ENCODE peak calls at places on chromosomes 3 and 15, in four cellular contexts. B, F, G and Z are unnamed samples.

GRCh38 chr3:65466300-65466988 is 572.3 kb downstream of the MAGI1 start:
- DNase-seq in B (no peak), F (no peak), G (no peak), Z (no peak)

GRCh38 chr3:108106031-108106430 is 15.2 kb upstream of the CD47 start:
- DNase-seq in B (no peak), F (peak), G (peak), Z (no peak)

GRCh38 chr3:12886106-12886679 is 44.8 kb upstream of the RPL32 start:
- DNase-seq in B (no peak), F (no peak), G (no peak), Z (no peak)

GRCh38 chr15:70892002-70892911 is at the start of the genes LRRC49 and THAP10:
- DNase-seq in B (peak), F (peak), G (peak), Z (peak)

GRCh38 chr15:32936283-32936918 is 218.6 kb downstream of the GREM1 start:
- DNase-seq in B (no peak), F (peak), G (no peak), Z (no peak)

GRCh38 chr15:80989110-80989517 is 505 bp downstream of the MESD start:
- DNase-seq in B (peak), F (no peak), G (no peak), Z (no peak)

GRCh38 chr3:183629546-183630301 is 5.7 kb upstream of the KLHL24 start:
- DNase-seq in B (no peak), F (no peak), G (no peak), Z (no peak)

GRCh38 chr3:159872374-159873109 is 116.1 kb upstream of the IL12A start:
- DNase-seq in B (no peak), F (peak), G (peak), Z (no peak)

GRCh38 chr3:192409838-192410683 is 317.3 kb downstream of the FGF12 start:
- DNase-seq in B (peak), F (peak), G (no peak), Z (no peak)

GRCh38 chr15:101031203-101031602 is 112.0 kb downstream of the LRRK1 start:
- DNase-seq in B (no peak), F (no peak), G (no peak), Z (no peak)

GRCh38 chr15:43492266-43492665 is 690 bp downstream of the TP53BP1 start:
- DNase-seq in B (no peak), F (no peak), G (no peak), Z (no peak)

GRCh38 chr15:99253381-99254090 is 2.3 kb downstream of the LRRC28 start:
- DNase-seq in B (peak), F (peak), G (peak), Z (no peak)

GRCh38 chr15:35141743-35142356 is 56.8 kb upstream of the NANOGP8 start:
- DNase-seq in B (no peak), F (peak), G (peak), Z (no peak)

GRCh38 chr3:195065142-195065863 is 205.7 kb downstream of the XXYLT1 start:
- DNase-seq in B (no peak), F (no peak), G (no peak), Z (no peak)

GRCh38 chr3:196398782-196399181 is 33.4 kb downstream of the UBXN7 start:
- DNase-seq in B (no peak), F (no peak), G (no peak), Z (no peak)

GRCh38 chr3:46559030-46559704 is 6.9 kb downstream of the LRRC2 start:
- DNase-seq in B (no peak), F (no peak), G (no peak), Z (no peak)

GRCh38 chr3:46629571-46630517 is 17.5 kb downstream of the FAM240A start:
- DNase-seq in B (no peak), F (peak), G (peak), Z (no peak)

GRCh38 chr3:160374472-160374871 is 24.6 kb downstream of the IFT80 start:
- DNase-seq in B (no peak), F (no peak), G (no peak), Z (peak)

GRCh38 chr3:9214599-9214998 is 34.8 kb downstream of the SRGAP3 start:
- DNase-seq in B (no peak), F (peak), G (peak), Z (no peak)

GRCh38 chr15:22257047-22257667 is 176.8 kb downstream of the OR4M2 start:
- DNase-seq in B (no peak), F (no peak), G (no peak), Z (no peak)

GRCh38 chr3:194203482-194204035 is 67.6 kb downstream of the HES1 start:
- DNase-seq in B (no peak), F (no peak), G (no peak), Z (no peak)

GRCh38 chr3:194730369-194730768 is 44.7 kb downstream of the FAM43A start:
- DNase-seq in B (no peak), F (no peak), G (no peak), Z (no peak)

GRCh38 chr15:84911879-84912660 is 27.6 kb downstream of the SLC28A1 start:
- DNase-seq in B (peak), F (peak), G (peak), Z (peak)

GRCh38 chr3:48748754-48749153 is 31.7 kb upstream of the IP6K2 start:
- DNase-seq in B (no peak), F (no peak), G (no peak), Z (no peak)